ENCODE peak calls at places on chromosome 5, in eight cellular contexts. One of them, this sample, is unnamed.

GRCh38 chr5:135251099-135251498 is 147.9 kb downstream of the MACROH2A1 start:
- DNase-seq in ELR: no peak
- DNase-seq in H7: no peak
- DNase-seq in Kasumi-1: no peak
- DNase-seq in activated CD8-positive, alpha-beta memory T cell treated with anti-CD3 and anti-CD28 coated beads for 1 hour: no peak
- DNase-seq in HT1080: no peak
- DNase-seq in ovary: no peak
- DNase-seq in MCF 10A: no peak
- DNase-seq in this sample: peak

GRCh38 chr5:172106511-172107356 is 81.3 kb downstream of the STK10 start:
- DNase-seq in activated CD8-positive, alpha-beta memory T cell treated with anti-CD3 and anti-CD28 coated beads for 1 hour: no peak
- DNase-seq in MCF 10A: peak
- DNase-seq in HT1080: no peak
- DNase-seq in ovary: peak
- DNase-seq in H7: peak
- DNase-seq in Kasumi-1: peak
- DNase-seq in ELR: peak
- DNase-seq in this sample: peak

GRCh38 chr5:172266676-172267092 is 16.9 kb downstream of the UBTD2 start:
- DNase-seq in Kasumi-1: no peak
- DNase-seq in ovary: no peak
- DNase-seq in activated CD8-positive, alpha-beta memory T cell treated with anti-CD3 and anti-CD28 coated beads for 1 hour: no peak
- DNase-seq in ELR: no peak
- DNase-seq in HT1080: no peak
- DNase-seq in H7: no peak
- DNase-seq in MCF 10A: no peak
- DNase-seq in this sample: no peak

GRCh38 chr5:146751781-146752401 is 126.7 kb downstream of the PPP2R2B start:
- DNase-seq in Kasumi-1: peak
- DNase-seq in H7: no peak
- DNase-seq in HT1080: no peak
- DNase-seq in activated CD8-positive, alpha-beta memory T cell treated with anti-CD3 and anti-CD28 coated beads for 1 hour: peak
- DNase-seq in ovary: no peak
- DNase-seq in ELR: no peak
- DNase-seq in MCF 10A: no peak
- DNase-seq in this sample: no peak

GRCh38 chr5:172910828-172911627 is 48.2 kb upstream of the RPL26L1 start:
- DNase-seq in HT1080: peak
- DNase-seq in H7: peak
- DNase-seq in activated CD8-positive, alpha-beta memory T cell treated with anti-CD3 and anti-CD28 coated beads for 1 hour: no peak
- DNase-seq in MCF 10A: peak
- DNase-seq in ELR: peak
- DNase-seq in Kasumi-1: no peak
- DNase-seq in ovary: no peak
- DNase-seq in this sample: peak

GRCh38 chr5:57175586-57175985 is 1.7 kb downstream of the GPBP1 start:
- DNase-seq in Kasumi-1: no peak
- DNase-seq in HT1080: no peak
- DNase-seq in ELR: peak
- DNase-seq in MCF 10A: peak
- DNase-seq in activated CD8-positive, alpha-beta memory T cell treated with anti-CD3 and anti-CD28 coated beads for 1 hour: no peak
- DNase-seq in H7: peak
- DNase-seq in ovary: no peak
- DNase-seq in this sample: no peak

GRCh38 chr5:52776116-52776515 is 11.6 kb upstream of the ITGA1 start:
- DNase-seq in activated CD8-positive, alpha-beta memory T cell treated with anti-CD3 and anti-CD28 coated beads for 1 hour: no peak
- DNase-seq in MCF 10A: no peak
- DNase-seq in ovary: no peak
- DNase-seq in ELR: no peak
- DNase-seq in HT1080: no peak
- DNase-seq in Kasumi-1: no peak
- DNase-seq in H7: no peak
- DNase-seq in this sample: no peak

GRCh38 chr5:136424835-136425694 is 59.7 kb upstream of the TRPC7 start:
- DNase-seq in activated CD8-positive, alpha-beta memory T cell treated with anti-CD3 and anti-CD28 coated beads for 1 hour: no peak
- DNase-seq in Kasumi-1: peak
- DNase-seq in H7: peak
- DNase-seq in ELR: peak
- DNase-seq in ovary: peak
- DNase-seq in MCF 10A: peak
- DNase-seq in HT1080: peak
- DNase-seq in this sample: no peak

GRCh38 chr5:84242286-84242685 is 142.4 kb downstream of the EDIL3 start:
- DNase-seq in MCF 10A: no peak
- DNase-seq in HT1080: no peak
- DNase-seq in H7: no peak
- DNase-seq in Kasumi-1: no peak
- DNase-seq in ovary: no peak
- DNase-seq in ELR: peak
- DNase-seq in activated CD8-positive, alpha-beta memory T cell treated with anti-CD3 and anti-CD28 coated beads for 1 hour: no peak
- DNase-seq in this sample: no peak

GRCh38 chr5:179355976-179356968 is 11.0 kb upstream of the ADAMTS2 start:
- DNase-seq in MCF 10A: peak
- DNase-seq in HT1080: no peak
- DNase-seq in Kasumi-1: no peak
- DNase-seq in H7: no peak
- DNase-seq in activated CD8-positive, alpha-beta memory T cell treated with anti-CD3 and anti-CD28 coated beads for 1 hour: no peak
- DNase-seq in ELR: no peak
- DNase-seq in ovary: peak
- DNase-seq in this sample: no peak

GRCh38 chr5:67677422-67677970 is 480.9 kb upstream of the CD180 start:
- DNase-seq in H7: no peak
- DNase-seq in Kasumi-1: no peak
- DNase-seq in ELR: no peak
- DNase-seq in HT1080: no peak
- DNase-seq in MCF 10A: no peak
- DNase-seq in activated CD8-positive, alpha-beta memory T cell treated with anti-CD3 and anti-CD28 coated beads for 1 hour: no peak
- DNase-seq in ovary: no peak
- DNase-seq in this sample: no peak

GRCh38 chr5:156680845-156681244 is 169.2 kb upstream of the PPP1R2B start:
- DNase-seq in HT1080: no peak
- DNase-seq in ELR: no peak
- DNase-seq in MCF 10A: no peak
- DNase-seq in Kasumi-1: no peak
- DNase-seq in activated CD8-positive, alpha-beta memory T cell treated with anti-CD3 and anti-CD28 coated beads for 1 hour: no peak
- DNase-seq in ovary: no peak
- DNase-seq in H7: no peak
- DNase-seq in this sample: no peak

GRCh38 chr5:148401604-148402003 is 17.8 kb downstream of the FBXO38 start:
- DNase-seq in MCF 10A: no peak
- DNase-seq in H7: no peak
- DNase-seq in activated CD8-positive, alpha-beta memory T cell treated with anti-CD3 and anti-CD28 coated beads for 1 hour: no peak
- DNase-seq in ELR: peak
- DNase-seq in HT1080: peak
- DNase-seq in ovary: no peak
- DNase-seq in Kasumi-1: peak
- DNase-seq in this sample: no peak

GRCh38 chr5:79561525-79561893 is 47.6 kb upstream of the HOMER1 start:
- DNase-seq in MCF 10A: no peak
- DNase-seq in ELR: peak
- DNase-seq in ovary: no peak
- DNase-seq in activated CD8-positive, alpha-beta memory T cell treated with anti-CD3 and anti-CD28 coated beads for 1 hour: no peak
- DNase-seq in HT1080: no peak
- DNase-seq in Kasumi-1: no peak
- DNase-seq in H7: no peak
- DNase-seq in this sample: no peak

This sample was measured in sigmoid colon.